ENCODE peak calls at places on chromosomes 13 and 19, in six cellular contexts. One of them, this sample, is unnamed.

GRCh38 chr19:36688058-36688457 is 646 bp downstream of the ZNF567 start:
- DNase-seq in neural progenitor cell: no peak
- DNase-seq in lower lobe of right lung: no peak
- DNase-seq in IMR-90: no peak
- DNase-seq in DND-41: no peak
- DNase-seq in fibroblast of mammary gland: peak; percentile 4
- DNase-seq in this sample: no peak

GRCh38 chr13:30796132-30796832 is 60.9 kb downstream of the ALOX5AP start:
- DNase-seq in IMR-90: peak; percentile 62
- DNase-seq in fibroblast of mammary gland: peak; percentile 69
- DNase-seq in DND-41: peak; percentile 39
- DNase-seq in lower lobe of right lung: no peak
- DNase-seq in neural progenitor cell: no peak
- DNase-seq in this sample: no peak

GRCh38 chr19:19053508-19054314 is 10.1 kb upstream of the SLC25A42 start:
- DNase-seq in fibroblast of mammary gland: peak; percentile 63
- DNase-seq in lower lobe of right lung: peak; percentile 76
- DNase-seq in neural progenitor cell: peak; percentile 91
- DNase-seq in IMR-90: peak; percentile 48
- DNase-seq in DND-41: peak; percentile 47
- DNase-seq in this sample: no peak

GRCh38 chr13:39051157-39051556 is 12.9 kb downstream of the NHLRC3 start:
- DNase-seq in DND-41: no peak
- DNase-seq in fibroblast of mammary gland: peak; percentile 62
- DNase-seq in neural progenitor cell: peak; percentile 65
- DNase-seq in IMR-90: peak; percentile 50
- DNase-seq in lower lobe of right lung: no peak
- DNase-seq in this sample: peak; percentile 30

GRCh38 chr19:38394488-38394887 is 6.0 kb downstream of the SPRED3 start:
- DNase-seq in IMR-90: no peak
- DNase-seq in DND-41: no peak
- DNase-seq in neural progenitor cell: peak; percentile 86
- DNase-seq in fibroblast of mammary gland: peak; percentile 48
- DNase-seq in lower lobe of right lung: no peak
- DNase-seq in this sample: no peak

GRCh38 chr13:108957369-108958012 is 328.1 kb downstream of the MYO16 start:
- DNase-seq in IMR-90: peak; percentile 85
- DNase-seq in fibroblast of mammary gland: peak; percentile 93
- DNase-seq in DND-41: no peak
- DNase-seq in lower lobe of right lung: no peak
- DNase-seq in neural progenitor cell: peak; percentile 8
- DNase-seq in this sample: peak; percentile 59

GRCh38 chr19:10979950-10980349 is 19.1 kb downstream of the SMARCA4 start:
- DNase-seq in fibroblast of mammary gland: no peak
- DNase-seq in neural progenitor cell: no peak
- DNase-seq in lower lobe of right lung: no peak
- DNase-seq in DND-41: peak; percentile 26
- DNase-seq in IMR-90: no peak
- DNase-seq in this sample: no peak

GRCh38 chr19:49925486-49925885 is 3.5 kb upstream of the ATF5 start:
- DNase-seq in fibroblast of mammary gland: no peak
- DNase-seq in IMR-90: no peak
- DNase-seq in DND-41: no peak
- DNase-seq in neural progenitor cell: no peak
- DNase-seq in lower lobe of right lung: no peak
- DNase-seq in this sample: no peak

GRCh38 chr19:2969104-2969504 is 8.3 kb upstream of the TLE6 start:
- DNase-seq in DND-41: peak; percentile 39
- DNase-seq in lower lobe of right lung: no peak
- DNase-seq in IMR-90: no peak
- DNase-seq in fibroblast of mammary gland: peak; percentile 49
- DNase-seq in neural progenitor cell: no peak
- DNase-seq in this sample: no peak

GRCh38 chr13:19967619-19968018 is 9.1 kb downstream of the ZMYM2 start:
- DNase-seq in fibroblast of mammary gland: no peak
- DNase-seq in DND-41: no peak
- DNase-seq in neural progenitor cell: no peak
- DNase-seq in lower lobe of right lung: no peak
- DNase-seq in IMR-90: no peak
- DNase-seq in this sample: no peak

GRCh38 chr13:25574437-25575426 is 203.0 kb downstream of the ATP8A2 start:
- DNase-seq in lower lobe of right lung: peak; percentile 51
- DNase-seq in fibroblast of mammary gland: peak; percentile 78
- DNase-seq in IMR-90: peak; percentile 78
- DNase-seq in neural progenitor cell: peak; percentile 92
- DNase-seq in DND-41: peak; percentile 87
- DNase-seq in this sample: peak; percentile 42

GRCh38 chr13:40928980-40929379 is 90.1 kb downstream of the ELF1 start:
- DNase-seq in IMR-90: no peak
- DNase-seq in lower lobe of right lung: no peak
- DNase-seq in DND-41: no peak
- DNase-seq in fibroblast of mammary gland: no peak
- DNase-seq in neural progenitor cell: no peak
- DNase-seq in this sample: no peak

GRCh38 chr13:112066624-112067004 is 335 bp upstream of the SOX1 start:
- DNase-seq in neural progenitor cell: peak; percentile 94
- DNase-seq in IMR-90: no peak
- DNase-seq in lower lobe of right lung: peak; percentile 54
- DNase-seq in fibroblast of mammary gland: no peak
- DNase-seq in DND-41: no peak
- DNase-seq in this sample: no peak

GRCh38 chr19:51702103-51702753 is 9.1 kb downstream of the SPACA6 start:
- DNase-seq in lower lobe of right lung: peak; percentile 89
- DNase-seq in fibroblast of mammary gland: peak; percentile 62
- DNase-seq in neural progenitor cell: peak; percentile 85
- DNase-seq in DND-41: no peak
- DNase-seq in IMR-90: peak; percentile 24
- DNase-seq in this sample: peak; percentile 35

GRCh38 chr19:16625183-16625958 is 2.6 kb downstream of the MED26 start:
- DNase-seq in neural progenitor cell: no peak
- DNase-seq in DND-41: no peak
- DNase-seq in lower lobe of right lung: no peak
- DNase-seq in IMR-90: no peak
- DNase-seq in fibroblast of mammary gland: no peak
- DNase-seq in this sample: no peak

GRCh38 chr19:16621165-16621800 is 6.7 kb downstream of the MED26 start:
- DNase-seq in DND-41: no peak
- DNase-seq in IMR-90: no peak
- DNase-seq in neural progenitor cell: no peak
- DNase-seq in fibroblast of mammary gland: no peak
- DNase-seq in lower lobe of right lung: no peak
- DNase-seq in this sample: no peak

GRCh38 chr19:16624236-16624635 is 3.8 kb downstream of the MED26 start:
- DNase-seq in lower lobe of right lung: no peak
- DNase-seq in IMR-90: no peak
- DNase-seq in neural progenitor cell: no peak
- DNase-seq in DND-41: no peak
- DNase-seq in fibroblast of mammary gland: no peak
- DNase-seq in this sample: no peak

GRCh38 chr19:16623066-16623465 is 4.9 kb downstream of the MED26 start:
- DNase-seq in DND-41: no peak
- DNase-seq in fibroblast of mammary gland: no peak
- DNase-seq in neural progenitor cell: no peak
- DNase-seq in IMR-90: no peak
- DNase-seq in lower lobe of right lung: no peak
- DNase-seq in this sample: no peak

DNA sequence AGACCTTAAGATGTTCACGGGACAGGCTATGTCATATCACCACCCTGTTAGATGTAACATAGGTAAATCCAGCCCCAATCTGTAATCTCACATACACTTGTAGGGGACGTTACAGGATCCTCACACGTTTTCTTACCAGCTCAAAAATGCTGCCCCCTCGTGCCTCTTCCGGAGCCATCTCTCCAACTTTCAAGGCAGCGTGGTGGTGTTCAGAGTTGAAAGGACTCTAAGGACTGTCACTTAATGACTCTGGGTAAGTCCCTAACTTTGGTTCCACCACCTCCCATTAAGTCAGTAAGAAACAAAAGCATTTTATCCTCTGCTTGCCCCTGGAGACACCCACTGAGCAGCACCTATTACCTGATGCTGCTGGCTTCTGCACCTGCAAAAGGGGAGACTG is 4.4 kb downstream of the MED26 start:
- DNase-seq in fibroblast of mammary gland: no peak
- DNase-seq in IMR-90: no peak
- DNase-seq in DND-41: no peak
- DNase-seq in lower lobe of right lung: no peak
- DNase-seq in neural progenitor cell: no peak
- DNase-seq in this sample: no peak
- TF ChIP-seq CTCF in fibroblast of mammary gland: no peak
- TF ChIP-seq CTCF in IMR-90: no peak
- TF ChIP-seq CTCF in DND-41: no peak
- TF ChIP-seq CTCF in lower lobe of right lung: no peak
- TF ChIP-seq CTCF in neural progenitor cell: no peak
- TF ChIP-seq CTCF in this sample: no peak

GRCh38 chr19:1424182-1424955 is 13.8 kb upstream of the RPS15 start:
- DNase-seq in IMR-90: no peak
- DNase-seq in neural progenitor cell: no peak
- DNase-seq in fibroblast of mammary gland: no peak
- DNase-seq in lower lobe of right lung: no peak
- DNase-seq in DND-41: no peak
- DNase-seq in this sample: no peak

GRCh38 chr19:1427221-1427620 is 11.0 kb upstream of the RPS15 start:
- DNase-seq in lower lobe of right lung: no peak
- DNase-seq in neural progenitor cell: no peak
- DNase-seq in fibroblast of mammary gland: no peak
- DNase-seq in IMR-90: no peak
- DNase-seq in DND-41: no peak
- DNase-seq in this sample: no peak

GRCh38 chr19:1425902-1426301 is 12.3 kb upstream of the RPS15 start:
- DNase-seq in lower lobe of right lung: no peak
- DNase-seq in IMR-90: no peak
- DNase-seq in DND-41: no peak
- DNase-seq in fibroblast of mammary gland: no peak
- DNase-seq in neural progenitor cell: no peak
- DNase-seq in this sample: no peak

GRCh38 chr19:1423445-1424181 is 14.6 kb upstream of the RPS15 start:
- DNase-seq in neural progenitor cell: no peak
- DNase-seq in DND-41: no peak
- DNase-seq in lower lobe of right lung: no peak
- DNase-seq in fibroblast of mammary gland: no peak
- DNase-seq in IMR-90: no peak
- DNase-seq in this sample: no peak

DNA sequence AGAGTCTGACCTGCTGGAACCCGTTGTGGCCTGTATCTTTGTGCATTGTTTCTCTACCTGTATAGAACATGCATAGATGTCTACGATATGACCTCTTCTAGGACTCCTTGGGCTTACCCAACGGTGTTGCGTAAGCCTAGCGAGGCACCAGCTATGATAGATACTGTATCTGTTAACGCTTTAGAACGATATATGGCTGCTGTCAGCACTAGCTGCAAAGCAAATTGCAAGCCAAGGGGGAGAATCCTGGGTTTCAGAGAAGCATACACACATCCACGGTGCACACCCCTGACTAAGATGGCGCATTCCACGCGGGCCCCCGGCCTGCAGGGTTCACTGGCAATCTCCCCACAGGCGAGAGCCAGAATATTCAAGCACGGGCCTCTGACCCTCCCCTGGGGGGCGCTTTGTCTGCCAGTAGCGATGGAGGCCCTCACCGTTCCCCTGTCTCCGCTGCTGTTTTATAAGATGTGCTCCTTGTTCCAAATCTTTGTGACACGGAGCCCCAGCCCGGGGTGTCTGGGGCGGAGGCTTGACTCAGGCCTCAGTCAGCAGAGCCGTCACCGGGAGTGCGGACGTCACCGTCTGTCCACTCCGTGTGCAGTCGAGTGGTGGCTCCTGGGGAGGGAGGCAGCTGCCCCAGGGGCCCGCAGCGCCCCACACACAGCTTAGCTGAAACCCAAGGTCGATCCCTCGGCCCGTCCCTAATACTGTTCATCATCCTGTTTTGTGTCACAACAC is 12.9 kb upstream of the RPS15 start:
- DNase-seq in fibroblast of mammary gland: no peak
- DNase-seq in DND-41: no peak
- DNase-seq in neural progenitor cell: no peak
- DNase-seq in IMR-90: no peak
- DNase-seq in lower lobe of right lung: no peak
- DNase-seq in this sample: no peak
- H3K4me3 ChIP-seq in fibroblast of mammary gland: no peak overlapping the region
- H3K4me3 ChIP-seq in DND-41: no peak overlapping the region
- H3K4me3 ChIP-seq in neural progenitor cell: no peak overlapping the region
- H3K4me3 ChIP-seq in IMR-90: no peak overlapping the region
- H3K4me3 ChIP-seq in lower lobe of right lung: no peak overlapping the region
- H3K4me3 ChIP-seq in this sample: no peak overlapping the region

DNA sequence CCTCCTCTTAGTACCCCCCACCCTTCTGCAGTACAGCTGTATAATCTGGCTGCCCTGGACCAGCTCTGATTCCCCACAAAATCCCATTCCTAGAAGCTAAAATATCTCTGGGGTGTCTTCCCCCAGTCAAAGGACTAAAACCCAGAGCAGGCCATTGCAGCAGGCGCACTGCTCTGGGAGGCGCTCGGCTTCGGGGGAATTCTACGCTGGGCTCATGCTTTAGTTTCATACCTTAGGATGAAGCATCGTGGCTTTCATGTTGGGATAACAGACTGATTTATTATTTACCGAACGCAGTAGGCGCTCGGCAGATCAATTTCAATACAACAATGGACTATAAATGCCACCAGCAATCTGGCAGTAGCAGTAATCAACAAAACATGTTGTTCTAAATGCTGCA is 35.0 kb downstream of the CEBPG start:
- DNase-seq in neural progenitor cell: no peak
- DNase-seq in fibroblast of mammary gland: no peak
- DNase-seq in DND-41: no peak
- DNase-seq in IMR-90: no peak
- DNase-seq in lower lobe of right lung: no peak
- DNase-seq in this sample: no peak
- TF ChIP-seq CTCF in neural progenitor cell: no peak
- TF ChIP-seq CTCF in fibroblast of mammary gland: no peak
- TF ChIP-seq CTCF in DND-41: no peak
- TF ChIP-seq CTCF in IMR-90: no peak
- TF ChIP-seq CTCF in lower lobe of right lung: no peak
- TF ChIP-seq CTCF in this sample: no peak

DNA sequence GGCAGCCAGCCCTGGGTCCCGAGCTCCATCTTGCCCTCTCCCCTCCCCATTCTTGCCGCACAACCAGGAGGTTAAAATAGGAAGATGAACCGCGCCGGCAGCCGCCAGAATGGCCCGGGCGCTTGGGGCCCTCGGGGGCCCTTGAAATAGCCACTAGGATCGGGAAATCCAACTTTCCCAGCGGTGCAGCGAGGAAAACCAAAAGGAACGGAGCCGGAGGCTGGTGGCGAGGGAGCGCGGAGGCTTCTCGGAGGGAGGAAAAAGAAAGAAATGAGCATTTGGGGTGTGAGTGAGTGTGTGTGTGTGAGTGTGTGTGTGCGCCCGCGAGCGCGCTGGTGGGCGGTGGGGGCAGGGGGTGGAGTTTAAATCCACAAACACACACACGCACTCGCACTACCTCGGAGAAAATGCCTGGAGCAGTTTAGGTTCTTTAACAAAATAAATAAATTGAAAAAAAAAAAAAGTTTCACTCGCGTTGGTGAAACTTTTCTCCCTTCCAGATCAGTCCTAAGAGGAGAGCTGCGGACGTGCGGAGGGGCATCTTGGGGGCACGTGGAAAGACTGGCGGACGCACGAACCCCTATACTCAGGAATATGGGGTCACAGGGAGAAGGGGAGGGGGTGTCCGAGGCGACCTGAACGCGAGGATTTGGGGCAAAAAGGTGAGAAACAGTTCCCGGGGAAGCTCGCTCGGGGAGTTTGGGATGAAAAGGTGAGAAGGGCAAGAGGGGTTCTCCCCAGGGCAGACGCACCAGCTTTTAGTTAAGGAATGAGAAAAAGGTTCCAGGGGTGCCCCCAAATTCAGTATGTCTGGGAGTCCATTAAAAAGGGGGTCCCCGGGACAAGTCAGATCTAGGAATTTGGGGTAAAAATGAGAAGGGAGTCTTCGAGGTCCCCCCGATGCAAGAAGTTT is 1.3 kb downstream of the RFX2 start:
- DNase-seq in fibroblast of mammary gland: peak; percentile 59
- DNase-seq in IMR-90: peak; percentile 66
- DNase-seq in neural progenitor cell: peak; percentile 57
- DNase-seq in DND-41: peak; percentile 39
- DNase-seq in lower lobe of right lung: peak; percentile 74
- DNase-seq in this sample: no peak
- H3K4me3 ChIP-seq in fibroblast of mammary gland: peak overlapping the region; percentile 60
- H3K4me3 ChIP-seq in IMR-90: peak overlapping the region; percentile 64
- H3K4me3 ChIP-seq in neural progenitor cell: peak overlapping the region; percentile 62
- H3K4me3 ChIP-seq in DND-41: peak overlapping the region; percentile 74
- H3K4me3 ChIP-seq in lower lobe of right lung: peak overlapping the region; percentile 62
- H3K4me3 ChIP-seq in this sample: peak overlapping the region; percentile 77

This sample was measured in retinal pigment epithelial cell.